ENCODE peak calls at places on chromosome 17, in ten cellular contexts. H is prostate gland, J is sigmoid colon, K is IMR-90, U is HepG2, I is esophagus muscularis mucosa, W is adrenal gland, B is uterus, G is H1, X is stomach. V is an unnamed sample.

GRCh38 chr17:21019976-21020575 is 22.7 kb downstream of the USP22 start:
- DNase-seq in H (no peak), J (peak), K (no peak), U (no peak), I (no peak), W (no peak), B (no peak), G (no peak), X (peak), V (peak)

GRCh38 chr17:55825213-55825612 is 74.4 kb downstream of the PCTP start:
- DNase-seq in H (no peak), J (no peak), K (no peak), U (peak), I (no peak), W (no peak), B (no peak), G (no peak), X (no peak), V (no peak)

GRCh38 chr17:560379-560935 is 154.2 kb downstream of the VPS53 start:
- DNase-seq in H (no peak), J (no peak), K (peak), U (no peak), I (no peak), W (no peak), B (no peak), G (no peak), X (no peak), V (no peak)

GRCh38 chr17:73683788-73684582 is 39.7 kb upstream of the SDK2 start:
- DNase-seq in H (no peak), J (no peak), K (no peak), U (no peak), I (peak), W (no peak), B (no peak), G (no peak), X (no peak), V (no peak)

GRCh38 chr17:41308251-41308917 is 725 bp downstream of the KRTAP16-1 start:
- DNase-seq in H (peak), J (no peak), K (no peak), U (no peak), I (no peak), W (no peak), B (no peak), G (no peak), X (no peak), V (peak)

GRCh38 chr17:80855196-80855967 is 136.3 kb upstream of the CHMP6 start:
- DNase-seq in H (no peak), J (peak), K (no peak), U (no peak), I (no peak), W (no peak), B (no peak), G (no peak), X (no peak), V (no peak)

GRCh38 chr17:67015001-67015400 is 29.4 kb upstream of the CACNG1 start:
- DNase-seq in H (no peak), J (no peak), K (no peak), U (no peak), I (no peak), W (no peak), B (no peak), G (no peak), X (no peak), V (no peak)

GRCh38 chr17:21049457-21049856 is 6.6 kb upstream of the USP22 start:
- DNase-seq in H (no peak), J (no peak), K (no peak), U (no peak), I (no peak), W (no peak), B (no peak), G (no peak), X (no peak), V (no peak)

GRCh38 chr17:334974-335481 is 17.6 kb downstream of the RPH3AL start:
- DNase-seq in H (no peak), J (peak), K (no peak), U (no peak), I (no peak), W (peak), B (no peak), G (no peak), X (no peak), V (no peak)

GRCh38 chr17:13160790-13161189 is 143.0 kb upstream of the ELAC2 start:
- DNase-seq in H (no peak), J (no peak), K (no peak), U (no peak), I (no peak), W (no peak), B (no peak), G (no peak), X (no peak), V (no peak)

GRCh38 chr17:20993863-20994778 is 48.7 kb downstream of the USP22 start:
- DNase-seq in H (no peak), J (no peak), K (no peak), U (no peak), I (no peak), W (no peak), B (no peak), G (no peak), X (peak), V (no peak)

GRCh38 chr17:76585649-76586593 is at the start of gene ST6GALNAC2:
- DNase-seq in H (peak), J (peak), K (no peak), U (peak), I (no peak), W (peak), B (peak), G (no peak), X (peak), V (peak)

GRCh38 chr17:18278867-18279266 is 18.4 kb downstream of the MIEF2 start:
- DNase-seq in H (no peak), J (no peak), K (peak), U (no peak), I (no peak), W (no peak), B (no peak), G (no peak), X (no peak), V (no peak)

GRCh38 chr17:40303706-40304450 is 5.1 kb upstream of the RARA start:
- DNase-seq in H (no peak), J (peak), K (peak), U (no peak), I (no peak), W (no peak), B (peak), G (no peak), X (no peak), V (no peak)

GRCh38 chr17:34318474-34318873 is 761 bp upstream of the CCL8 start:
- DNase-seq in H (no peak), J (no peak), K (no peak), U (no peak), I (no peak), W (no peak), B (no peak), G (no peak), X (no peak), V (no peak)

GRCh38 chr17:57948555-57949420 is 6.4 kb downstream of the CUEDC1 start:
- DNase-seq in H (no peak), J (peak), K (peak), U (no peak), I (no peak), W (peak), B (no peak), G (no peak), X (no peak), V (peak)

GRCh38 chr17:74070374-74070773 is 133.1 kb upstream of the RPL38 start:
- DNase-seq in H (no peak), J (no peak), K (no peak), U (no peak), I (no peak), W (no peak), B (no peak), G (no peak), X (no peak), V (no peak)

GRCh38 chr17:9488556-9488955 is 87.1 kb downstream of the STX8 start:
- DNase-seq in H (no peak), J (no peak), K (peak), U (no peak), I (peak), W (no peak), B (no peak), G (no peak), X (no peak), V (no peak)

GRCh38 chr17:73801455-73802100 is 157.3 kb upstream of the SDK2 start:
- DNase-seq in H (no peak), J (no peak), K (no peak), U (no peak), I (no peak), W (no peak), B (no peak), G (no peak), X (no peak), V (no peak)

GRCh38 chr17:38867179-38867994 is 2.5 kb upstream of the LASP1 start:
- DNase-seq in H (no peak), J (peak), K (peak), U (peak), I (no peak), W (peak), B (peak), G (peak), X (peak), V (no peak)
- H3K27ac ChIP-seq in H (peak), J (peak), K (peak), U (peak), I (peak), W (peak), B (peak), G (no peak), X (peak), V (peak)

GRCh38 chr17:28745052-28745776 is 1.4 kb downstream of the TRAF4 start:
- DNase-seq in H (peak), J (peak), K (peak), U (peak), I (no peak), W (peak), B (peak), G (no peak), X (peak), V (no peak)
- TF ChIP-seq POLR2A in H (no peak), J (no peak), K (no peak), U (peak), I (no peak), W (peak), B (no peak), G (peak), X (no peak), V (no peak)

DNA sequence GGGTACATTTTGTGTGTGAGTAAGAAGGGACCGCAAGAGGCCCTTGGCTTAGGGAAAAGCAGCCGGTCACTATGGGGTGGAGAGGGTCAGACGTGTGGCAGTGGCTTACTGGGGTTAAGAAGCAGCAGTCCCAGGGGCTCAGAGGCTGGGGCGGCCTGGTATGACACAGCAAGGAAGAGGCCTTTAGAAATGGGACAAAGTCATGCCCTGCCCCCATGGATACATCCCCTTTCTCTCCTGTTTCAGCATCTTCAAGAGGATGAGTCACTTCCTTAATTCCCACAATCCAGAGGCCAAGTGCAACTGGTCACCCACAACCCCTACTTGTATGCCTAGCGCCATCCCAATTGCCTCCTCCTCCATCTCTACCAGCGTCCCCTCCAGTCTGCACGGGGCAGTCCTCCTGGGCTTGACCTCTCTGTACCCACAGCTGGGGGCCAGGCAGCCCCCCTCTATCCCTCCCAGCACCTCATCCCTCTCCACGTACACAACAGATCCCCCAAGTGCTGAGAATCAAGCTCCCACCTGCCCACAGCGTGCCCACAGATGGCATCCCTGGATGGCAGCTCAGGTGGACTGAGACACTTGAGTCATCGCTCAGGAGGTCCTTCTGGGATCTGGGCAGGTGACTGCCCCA is 6.9 kb upstream of the EFTUD2 start:
- DNase-seq in H (no peak), J (no peak), K (peak), U (no peak), I (no peak), W (no peak), B (no peak), G (no peak), X (no peak), V (no peak)
- H3K27ac ChIP-seq in H (no peak), J (no peak), K (peak), U (no peak), I (no peak), W (no peak), B (no peak), G (no peak), X (no peak), V (no peak)

GRCh38 chr17:8189711-8190477 is at the start of gene BORCS6:
- DNase-seq in H (peak), J (peak), K (peak), U (peak), I (peak), W (peak), B (peak), G (peak), X (peak), V (peak)
- TF ChIP-seq POLR2A in H (peak), J (peak), K (peak), U (peak), I (peak), W (peak), B (peak), G (no peak), X (no peak), V (peak)

GRCh38 chr17:64472564-64472963 is 23.6 kb downstream of the MILR1 start:
- DNase-seq in H (no peak), J (no peak), K (no peak), U (no peak), I (no peak), W (no peak), B (no peak), G (no peak), X (no peak), V (no peak)

GRCh38 chr17:64471440-64471839 is 22.5 kb downstream of the MILR1 start:
- DNase-seq in H (no peak), J (no peak), K (no peak), U (no peak), I (no peak), W (no peak), B (no peak), G (no peak), X (no peak), V (no peak)

GRCh38 chr17:64466019-64466735 is 17.3 kb downstream of the MILR1 start:
- DNase-seq in H (no peak), J (no peak), K (no peak), U (no peak), I (no peak), W (no peak), B (no peak), G (no peak), X (no peak), V (no peak)

DNA sequence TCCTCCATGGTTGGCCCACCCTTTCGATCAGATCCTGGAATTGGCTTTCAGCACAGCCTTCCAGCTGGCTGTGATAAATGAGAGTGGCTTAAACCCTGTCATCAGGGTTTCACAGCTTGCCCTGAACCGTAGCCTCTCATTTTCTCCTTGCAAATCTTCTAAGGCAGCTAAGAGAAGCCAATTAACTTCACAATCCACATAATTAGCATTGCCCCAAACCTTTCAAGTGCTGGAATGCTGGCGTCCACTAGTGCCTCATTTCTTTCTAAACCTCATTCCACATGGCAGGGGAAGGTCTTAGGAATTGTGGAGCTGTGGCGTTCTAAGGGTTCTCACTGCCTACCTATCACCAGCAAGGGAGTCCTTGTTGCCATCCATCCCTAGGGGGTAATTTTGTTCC is 21.8 kb downstream of the MILR1 start:
- DNase-seq in H (no peak), J (no peak), K (no peak), U (no peak), I (no peak), W (no peak), B (no peak), G (no peak), X (no peak), V (no peak)
- H3K27ac ChIP-seq in H (no peak), J (no peak), K (no peak), U (no peak), I (no peak), W (no peak), B (no peak), G (no peak), X (no peak), V (no peak)

GRCh38 chr17:44466339-44466738 is 36.9 kb downstream of the GPATCH8 start:
- DNase-seq in H (no peak), J (no peak), K (no peak), U (no peak), I (no peak), W (no peak), B (no peak), G (no peak), X (no peak), V (no peak)

GRCh38 chr17:44464037-44464436 is 39.2 kb downstream of the GPATCH8 start:
- DNase-seq in H (no peak), J (no peak), K (peak), U (no peak), I (no peak), W (no peak), B (no peak), G (no peak), X (no peak), V (no peak)

GRCh38 chr17:44467108-44467507 is 36.1 kb downstream of the GPATCH8 start:
- DNase-seq in H (no peak), J (no peak), K (no peak), U (no peak), I (no peak), W (no peak), B (no peak), G (no peak), X (no peak), V (no peak)

GRCh38 chr17:44465897-44466296 is 37.3 kb downstream of the GPATCH8 start:
- DNase-seq in H (no peak), J (no peak), K (no peak), U (no peak), I (no peak), W (no peak), B (no peak), G (no peak), X (no peak), V (no peak)

DNA sequence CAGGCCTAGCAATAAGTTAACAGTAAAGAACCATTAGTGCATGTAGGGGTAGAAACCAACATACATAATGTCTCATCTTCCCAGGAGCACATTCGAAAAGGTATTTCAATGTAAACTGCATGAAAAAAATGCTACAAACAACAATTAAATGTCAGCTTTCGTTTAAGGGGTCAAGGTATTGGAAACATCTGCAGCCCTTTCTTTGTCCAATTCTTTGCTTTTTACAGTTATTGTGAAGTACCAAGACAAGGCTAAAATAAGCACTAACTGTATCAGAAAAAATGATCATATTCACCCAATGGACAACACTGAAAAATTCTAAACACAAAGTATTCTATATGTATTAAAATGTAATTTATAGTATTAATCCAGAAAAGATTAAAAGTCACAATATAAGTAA is 37.9 kb downstream of the GPATCH8 start:
- DNase-seq in H (no peak), J (no peak), K (no peak), U (no peak), I (no peak), W (no peak), B (no peak), G (no peak), X (no peak), V (no peak)
- TF ChIP-seq POLR2A in H (no peak), J (no peak), K (no peak), U (no peak), I (no peak), W (no peak), B (no peak), G (no peak), X (no peak), V (no peak)

V was measured in gastrocnemius medialis.